ENCODE peak calls at places on chromosomes 1 and 21, in seven cellular contexts. One of them, this sample, is unnamed.

GRCh38 chr1:26838474-26839338 is 12.2 kb downstream of the ZDHHC18 start:
- DNase-seq in astrocyte: no peak
- DNase-seq in endodermal cell: no peak
- DNase-seq in right lobe of liver: no peak
- DNase-seq in pancreas: no peak
- DNase-seq in A549: no peak
- DNase-seq in PC-3: no peak
- DNase-seq in this sample: peak; percentile 57

GRCh38 chr21:46229133-46229922 is 754 bp upstream of the LSS start:
- DNase-seq in astrocyte: no peak
- DNase-seq in endodermal cell: no peak
- DNase-seq in right lobe of liver: no peak
- DNase-seq in pancreas: peak; percentile 62
- DNase-seq in A549: no peak
- DNase-seq in PC-3: peak; percentile 37
- DNase-seq in this sample: no peak

GRCh38 chr1:42424201-42424600 is 31.6 kb downstream of the ZMYND12 start:
- DNase-seq in astrocyte: peak; percentile 20
- DNase-seq in endodermal cell: no peak
- DNase-seq in right lobe of liver: no peak
- DNase-seq in pancreas: no peak
- DNase-seq in A549: no peak
- DNase-seq in PC-3: no peak
- DNase-seq in this sample: no peak

GRCh38 chr1:44019398-44020044 is 11.7 kb downstream of the SLC6A9 start:
- DNase-seq in astrocyte: no peak
- DNase-seq in endodermal cell: no peak
- DNase-seq in right lobe of liver: no peak
- DNase-seq in pancreas: no peak
- DNase-seq in A549: no peak
- DNase-seq in PC-3: no peak
- DNase-seq in this sample: no peak

GRCh38 chr1:43276673-43277072 is 6.9 kb downstream of the TMEM125 start:
- DNase-seq in astrocyte: no peak
- DNase-seq in endodermal cell: peak; percentile 38
- DNase-seq in right lobe of liver: peak; percentile 68
- DNase-seq in pancreas: peak; percentile 62
- DNase-seq in A549: no peak
- DNase-seq in PC-3: no peak
- DNase-seq in this sample: no peak

GRCh38 chr1:231618588-231619256 is 7.9 kb upstream of the DISC1 start:
- DNase-seq in astrocyte: no peak
- DNase-seq in endodermal cell: no peak
- DNase-seq in right lobe of liver: no peak
- DNase-seq in pancreas: no peak
- DNase-seq in A549: no peak
- DNase-seq in PC-3: no peak
- DNase-seq in this sample: no peak

GRCh38 chr1:44784094-44785026 is 3.6 kb downstream of the BEST4 start:
- DNase-seq in astrocyte: no peak
- DNase-seq in endodermal cell: peak; percentile 85
- DNase-seq in right lobe of liver: no peak
- DNase-seq in pancreas: peak; percentile 40
- DNase-seq in A549: no peak
- DNase-seq in PC-3: no peak
- DNase-seq in this sample: no peak

GRCh38 chr1:210336362-210336761 is 7.7 kb downstream of the HHAT start:
- DNase-seq in astrocyte: no peak
- DNase-seq in endodermal cell: no peak
- DNase-seq in right lobe of liver: no peak
- DNase-seq in pancreas: no peak
- DNase-seq in A549: no peak
- DNase-seq in PC-3: no peak
- DNase-seq in this sample: no peak

GRCh38 chr1:77392486-77392885 is 110.7 kb downstream of the AK5 start:
- DNase-seq in astrocyte: no peak
- DNase-seq in endodermal cell: no peak
- DNase-seq in right lobe of liver: no peak
- DNase-seq in pancreas: no peak
- DNase-seq in A549: no peak
- DNase-seq in PC-3: no peak
- DNase-seq in this sample: no peak

GRCh38 chr1:22469219-22469618 is 17.6 kb downstream of the ZBTB40 start:
- DNase-seq in astrocyte: no peak
- DNase-seq in endodermal cell: no peak
- DNase-seq in right lobe of liver: no peak
- DNase-seq in pancreas: no peak
- DNase-seq in A549: no peak
- DNase-seq in PC-3: no peak
- DNase-seq in this sample: no peak

GRCh38 chr1:91958926-91959325 is 9.7 kb downstream of the BRDT start:
- DNase-seq in astrocyte: no peak
- DNase-seq in endodermal cell: no peak
- DNase-seq in right lobe of liver: no peak
- DNase-seq in pancreas: no peak
- DNase-seq in A549: no peak
- DNase-seq in PC-3: peak; percentile 46
- DNase-seq in this sample: no peak

GRCh38 chr1:38235705-38236104 is 189.1 kb upstream of the POU3F1 start:
- DNase-seq in astrocyte: peak; percentile 88
- DNase-seq in endodermal cell: no peak
- DNase-seq in right lobe of liver: no peak
- DNase-seq in pancreas: no peak
- DNase-seq in A549: no peak
- DNase-seq in PC-3: no peak
- DNase-seq in this sample: no peak

GRCh38 chr1:30955448-30956015 is 47.0 kb upstream of the SDC3 start:
- DNase-seq in astrocyte: peak; percentile 72
- DNase-seq in endodermal cell: no peak
- DNase-seq in right lobe of liver: no peak
- DNase-seq in pancreas: no peak
- DNase-seq in A549: no peak
- DNase-seq in PC-3: no peak
- DNase-seq in this sample: no peak

GRCh38 chr1:167474191-167474641 is 44.1 kb downstream of the CD247 start:
- DNase-seq in astrocyte: no peak
- DNase-seq in endodermal cell: peak; percentile 28
- DNase-seq in right lobe of liver: no peak
- DNase-seq in pancreas: no peak
- DNase-seq in A549: no peak
- DNase-seq in PC-3: no peak
- DNase-seq in this sample: no peak

GRCh38 chr21:18369115-18369514 is 34.5 kb downstream of the TMPRSS15 start:
- DNase-seq in astrocyte: no peak
- DNase-seq in endodermal cell: no peak
- DNase-seq in right lobe of liver: no peak
- DNase-seq in pancreas: no peak
- DNase-seq in A549: peak; percentile 6
- DNase-seq in PC-3: peak; percentile 59
- DNase-seq in this sample: no peak

GRCh38 chr1:52055066-52055853 is at the start of gene TXNDC12:
- DNase-seq in astrocyte: peak; percentile 88
- DNase-seq in endodermal cell: peak; percentile 92
- DNase-seq in right lobe of liver: peak; percentile 91
- DNase-seq in pancreas: peak; percentile 88
- DNase-seq in A549: peak; percentile 90
- DNase-seq in PC-3: peak; percentile 90
- DNase-seq in this sample: peak; percentile 14

GRCh38 chr1:220787069-220787614 is 429 bp downstream of the MTARC1 start:
- DNase-seq in astrocyte: no peak
- DNase-seq in endodermal cell: peak; percentile 90
- DNase-seq in right lobe of liver: peak; percentile 87
- DNase-seq in pancreas: peak; percentile 75
- DNase-seq in A549: peak; percentile 16
- DNase-seq in PC-3: peak; percentile 84
- DNase-seq in this sample: no peak

GRCh38 chr1:204697893-204698292 is 12.4 kb upstream of the LRRN2 start:
- DNase-seq in astrocyte: no peak
- DNase-seq in endodermal cell: no peak
- DNase-seq in right lobe of liver: no peak
- DNase-seq in pancreas: no peak
- DNase-seq in A549: no peak
- DNase-seq in PC-3: no peak
- DNase-seq in this sample: no peak

GRCh38 chr1:59695301-59695700 is 119.4 kb upstream of the HOOK1 start:
- DNase-seq in astrocyte: peak; percentile 33
- DNase-seq in endodermal cell: no peak
- DNase-seq in right lobe of liver: no peak
- DNase-seq in pancreas: no peak
- DNase-seq in A549: no peak
- DNase-seq in PC-3: no peak
- DNase-seq in this sample: no peak

GRCh38 chr1:239263821-239264220 is 122.5 kb upstream of the CHRM3 start:
- DNase-seq in astrocyte: no peak
- DNase-seq in endodermal cell: no peak
- DNase-seq in right lobe of liver: no peak
- DNase-seq in pancreas: no peak
- DNase-seq in A549: no peak
- DNase-seq in PC-3: no peak
- DNase-seq in this sample: no peak
- H3K9me3 ChIP-seq in astrocyte: no peaks in the 10 kb centered on the region
- H3K9me3 ChIP-seq in endodermal cell: no peaks in the 10 kb centered on the region
- H3K9me3 ChIP-seq in right lobe of liver: no peaks in the 10 kb centered on the region
- H3K9me3 ChIP-seq in pancreas: no peaks in the 10 kb centered on the region
- H3K9me3 ChIP-seq in A549: no peaks in the 10 kb centered on the region
- H3K9me3 ChIP-seq in PC-3: no peaks in the 10 kb centered on the region
- H3K9me3 ChIP-seq in this sample: no peaks in the 10 kb centered on the region

GRCh38 chr21:23949493-23949892 is 1657.8 kb downstream of the MRPL39 start:
- DNase-seq in astrocyte: no peak
- DNase-seq in endodermal cell: no peak
- DNase-seq in right lobe of liver: no peak
- DNase-seq in pancreas: no peak
- DNase-seq in A549: no peak
- DNase-seq in PC-3: no peak
- DNase-seq in this sample: no peak
- H3K9me3 ChIP-seq in astrocyte: peaks cover 2% of the 10 kb centered on the region
- H3K9me3 ChIP-seq in endodermal cell: peaks cover 25% of the 10 kb centered on the region
- H3K9me3 ChIP-seq in right lobe of liver: no peaks in the 10 kb centered on the region
- H3K9me3 ChIP-seq in pancreas: no peaks in the 10 kb centered on the region
- H3K9me3 ChIP-seq in A549: no peaks in the 10 kb centered on the region
- H3K9me3 ChIP-seq in PC-3: no peaks in the 10 kb centered on the region
- H3K9me3 ChIP-seq in this sample: no peaks in the 10 kb centered on the region

GRCh38 chr21:44593598-44594405 is 1.5 kb upstream of the KRTAP10-6 start:
- DNase-seq in astrocyte: no peak
- DNase-seq in endodermal cell: peak; percentile 58
- DNase-seq in right lobe of liver: peak; percentile 82
- DNase-seq in pancreas: no peak
- DNase-seq in A549: no peak
- DNase-seq in PC-3: no peak
- DNase-seq in this sample: no peak
- H3K9me3 ChIP-seq in astrocyte: peaks cover 7% of the 10 kb centered on the region
- H3K9me3 ChIP-seq in endodermal cell: peaks cover 10% of the 10 kb centered on the region
- H3K9me3 ChIP-seq in right lobe of liver: no peaks in the 10 kb centered on the region
- H3K9me3 ChIP-seq in pancreas: no peaks in the 10 kb centered on the region
- H3K9me3 ChIP-seq in A549: no peaks in the 10 kb centered on the region
- H3K9me3 ChIP-seq in PC-3: no peaks in the 10 kb centered on the region
- H3K9me3 ChIP-seq in this sample: no peaks in the 10 kb centered on the region

GRCh38 chr1:113991467-113991997 is 12.3 kb downstream of the OLFML3 start:
- DNase-seq in astrocyte: no peak
- DNase-seq in endodermal cell: no peak
- DNase-seq in right lobe of liver: no peak
- DNase-seq in pancreas: no peak
- DNase-seq in A549: no peak
- DNase-seq in PC-3: no peak
- DNase-seq in this sample: no peak

GRCh38 chr1:113993072-113993471 is 13.8 kb downstream of the OLFML3 start:
- DNase-seq in astrocyte: no peak
- DNase-seq in endodermal cell: no peak
- DNase-seq in right lobe of liver: no peak
- DNase-seq in pancreas: no peak
- DNase-seq in A549: no peak
- DNase-seq in PC-3: no peak
- DNase-seq in this sample: no peak

GRCh38 chr1:113990966-113991365 is 11.7 kb downstream of the OLFML3 start:
- DNase-seq in astrocyte: no peak
- DNase-seq in endodermal cell: no peak
- DNase-seq in right lobe of liver: no peak
- DNase-seq in pancreas: no peak
- DNase-seq in A549: no peak
- DNase-seq in PC-3: no peak
- DNase-seq in this sample: no peak

GRCh38 chr1:113993766-113994165 is 14.5 kb downstream of the OLFML3 start:
- DNase-seq in astrocyte: no peak
- DNase-seq in endodermal cell: no peak
- DNase-seq in right lobe of liver: no peak
- DNase-seq in pancreas: no peak
- DNase-seq in A549: no peak
- DNase-seq in PC-3: no peak
- DNase-seq in this sample: no peak

DNA sequence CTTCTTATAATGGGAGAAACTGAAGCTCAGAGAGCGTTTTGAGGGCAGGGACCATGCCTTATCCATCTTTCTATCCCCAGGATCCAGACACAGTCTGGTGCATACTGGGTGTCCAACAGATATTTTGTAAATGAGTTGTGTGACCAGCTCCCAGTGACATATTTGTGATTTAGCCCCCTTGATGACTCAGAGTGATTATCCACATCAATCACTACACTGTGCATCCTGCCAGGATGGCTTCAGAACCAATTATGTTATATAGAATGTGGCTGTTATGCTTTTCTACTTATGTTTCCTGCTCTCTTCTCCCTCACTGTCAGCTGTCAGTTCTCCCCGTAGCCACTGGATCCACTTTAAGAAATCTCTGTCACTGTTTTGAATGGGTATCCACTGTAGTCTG is 11.3 kb downstream of the OLFML3 start:
- DNase-seq in astrocyte: no peak
- DNase-seq in endodermal cell: no peak
- DNase-seq in right lobe of liver: no peak
- DNase-seq in pancreas: no peak
- DNase-seq in A549: no peak
- DNase-seq in PC-3: no peak
- DNase-seq in this sample: no peak
- H3K9me3 ChIP-seq in astrocyte: no peaks in the 10 kb centered on the region
- H3K9me3 ChIP-seq in endodermal cell: peaks cover 35% of the 10 kb centered on the region
- H3K9me3 ChIP-seq in right lobe of liver: no peaks in the 10 kb centered on the region
- H3K9me3 ChIP-seq in pancreas: no peaks in the 10 kb centered on the region
- H3K9me3 ChIP-seq in A549: peaks cover 6% of the 10 kb centered on the region
- H3K9me3 ChIP-seq in PC-3: no peaks in the 10 kb centered on the region
- H3K9me3 ChIP-seq in this sample: peaks cover 6% of the 10 kb centered on the region